ENCODE peak calls at places on chromosome 16, in seven cellular contexts. Y is psoas muscle; S is body of pancreas; B is CD8-positive, alpha-beta T cell; A is testis; W is prostate gland; P is nephron progenitor cell. J is an unnamed sample.

GRCh38 chr16:19330801-19331484 is 45.4 kb downstream of the CLEC19A start:
- DNase-seq in Y (no peak), S (no peak), B (no peak), A (no peak), W (peak; percentile 48), P (no peak), J (no peak)

GRCh38 chr16:58732545-58733247 is 1.4 kb downstream of the GOT2 start:
- DNase-seq in Y (no peak), S (no peak), B (no peak), A (no peak), W (no peak), P (no peak), J (no peak)

GRCh38 chr16:58032710-58033293 is 7.2 kb downstream of the MMP15 start:
- DNase-seq in Y (no peak), S (peak; percentile 80), B (no peak), A (peak; percentile 94), W (no peak), P (peak; percentile 40), J (no peak)

GRCh38 chr16:8863594-8864424 is 5.0 kb downstream of the CARHSP1 start:
- DNase-seq in Y (peak; percentile 71), S (peak; percentile 87), B (no peak), A (peak; percentile 93), W (no peak), P (peak; percentile 25), J (no peak)

GRCh38 chr16:84765606-84766580 is 53.9 kb upstream of the CRISPLD2 start:
- DNase-seq in Y (no peak), S (no peak), B (no peak), A (no peak), W (no peak), P (no peak), J (no peak)

GRCh38 chr16:4111748-4112696 is 4.2 kb downstream of the ADCY9 start:
- DNase-seq in Y (peak; percentile 39), S (no peak), B (no peak), A (peak; percentile 52), W (no peak), P (no peak), J (no peak)

GRCh38 chr16:4089251-4089810 is 26.9 kb downstream of the ADCY9 start:
- DNase-seq in Y (no peak), S (no peak), B (no peak), A (no peak), W (no peak), P (no peak), J (no peak)

GRCh38 chr16:89473136-89473712 is 17.1 kb downstream of the ANKRD11 start:
- DNase-seq in Y (no peak), S (no peak), B (no peak), A (no peak), W (no peak), P (no peak), J (no peak)

DNA sequence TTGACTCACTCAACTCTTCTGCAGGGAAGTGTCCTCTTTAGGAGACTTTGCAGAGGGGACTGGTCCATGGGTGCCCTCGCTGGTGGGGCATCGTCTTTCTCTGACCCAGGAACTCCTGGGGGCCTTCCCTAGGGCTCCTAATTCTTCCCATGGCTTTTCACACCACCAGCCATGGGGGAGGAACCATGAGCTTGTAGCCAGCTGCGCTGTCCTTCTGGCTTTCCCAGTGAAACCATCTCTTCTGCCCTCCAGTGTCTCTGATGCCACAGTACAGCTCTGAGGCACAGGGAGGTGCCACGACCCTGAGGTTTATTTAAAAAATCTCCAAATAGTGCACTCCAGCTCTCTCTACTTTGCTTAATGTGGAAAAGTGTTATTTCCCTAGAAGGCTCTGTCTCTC is 78.6 kb downstream of the SDR42E1 start:
- DNase-seq in Y (no peak), S (no peak), B (no peak), A (no peak), W (no peak), P (no peak), J (no peak)
- TF ChIP-seq CTCF in Y (no peak), S (no peak), B (no peak), A (no peak), W (no peak), P (no peak), J (no peak)

DNA sequence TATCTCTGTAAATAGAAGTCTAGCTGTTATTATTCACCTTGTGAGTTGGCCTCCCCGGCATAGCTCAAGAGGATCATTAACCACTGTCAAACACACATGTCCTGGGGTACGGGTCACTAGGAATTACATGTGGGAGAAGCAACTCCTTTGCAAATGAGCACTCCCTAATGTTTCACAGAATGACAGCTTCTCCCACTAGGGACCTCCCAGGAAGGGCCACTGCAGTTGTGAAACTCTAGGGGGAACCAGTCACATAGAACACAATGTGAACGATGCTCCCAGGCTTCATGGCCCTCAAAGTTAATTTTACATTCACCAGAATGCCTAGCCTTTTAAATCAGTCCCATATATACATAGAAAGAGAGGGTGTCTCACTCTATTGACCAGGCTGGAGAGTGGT is 12.4 kb upstream of the ZNF19 start:
- DNase-seq in Y (no peak), S (no peak), B (no peak), A (no peak), W (no peak), P (no peak), J (no peak)
- TF ChIP-seq CTCF in Y (no peak), S (no peak), B (no peak), A (no peak), W (no peak), P (no peak), J (no peak)

GRCh38 chr16:82580293-82580900 is 46.4 kb upstream of the CDH13 start:
- DNase-seq in Y (peak; percentile 56), S (no peak), B (no peak), A (peak; percentile 68), W (peak; percentile 32), P (no peak), J (no peak)
- TF ChIP-seq CTCF in Y (peak; percentile 49), S (peak; percentile 15), B (no peak), A (no peak), W (no peak), P (no peak), J (no peak)

GRCh38 chr16:49832177-49832576 is 23.7 kb downstream of the ZNF423 start:
- DNase-seq in Y (peak; percentile 71), S (no peak), B (no peak), A (no peak), W (no peak), P (no peak), J (no peak)

GRCh38 chr16:49833796-49834195 is 22.1 kb downstream of the ZNF423 start:
- DNase-seq in Y (peak; percentile 83), S (no peak), B (no peak), A (no peak), W (no peak), P (no peak), J (no peak)

GRCh38 chr16:49828545-49829267 is 27.2 kb downstream of the ZNF423 start:
- DNase-seq in Y (peak; percentile 69), S (no peak), B (no peak), A (peak; percentile 50), W (no peak), P (no peak), J (no peak)

GRCh38 chr16:49833055-49833454 is 22.9 kb downstream of the ZNF423 start:
- DNase-seq in Y (peak; percentile 82), S (no peak), B (no peak), A (peak; percentile 78), W (no peak), P (no peak), J (no peak)

DNA sequence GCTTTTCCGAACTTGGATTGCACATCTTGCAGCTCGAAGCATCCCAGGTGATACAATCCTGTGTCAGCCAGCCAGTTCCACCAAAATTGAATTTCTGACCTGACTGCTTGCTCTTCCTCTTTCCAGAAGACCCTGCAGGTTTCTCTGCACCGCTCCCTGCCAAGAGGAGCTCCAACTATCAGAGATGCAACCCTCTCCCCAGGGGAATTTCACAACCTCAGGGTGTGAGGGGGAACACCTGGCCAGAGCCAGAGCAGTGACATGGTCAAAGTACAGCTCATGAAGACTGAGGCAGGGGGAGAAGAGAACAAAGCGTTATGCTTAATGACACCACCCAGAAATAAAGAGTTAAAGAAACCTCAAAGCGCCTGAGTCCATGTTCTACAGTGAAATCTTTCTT is 25.0 kb downstream of the ZNF423 start:
- DNase-seq in Y (peak; percentile 49), S (no peak), B (no peak), A (no peak), W (no peak), P (no peak), J (no peak)
- TF ChIP-seq CTCF in Y (no peak), S (no peak), B (no peak), A (no peak), W (no peak), P (no peak), J (no peak)

DNA sequence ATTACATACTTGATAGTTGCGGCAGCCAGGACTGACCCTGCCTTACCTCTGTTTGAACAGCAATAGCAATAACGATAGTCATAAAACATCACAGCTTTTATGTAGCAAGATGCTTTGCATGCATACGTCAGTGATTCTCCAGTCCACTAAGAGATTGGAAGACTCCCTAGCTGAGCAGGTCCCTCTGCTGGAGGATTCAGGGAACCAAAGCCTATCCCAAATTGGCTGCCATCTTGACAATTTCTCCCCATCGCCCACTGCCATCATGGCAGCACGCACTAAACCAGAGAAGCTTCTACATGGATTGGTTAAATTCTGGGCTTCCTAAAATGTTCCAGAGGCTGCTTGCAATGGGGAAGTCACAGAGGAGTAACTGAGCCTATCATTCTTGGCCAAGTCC is 360.6 kb upstream of the XYLT1 start:
- DNase-seq in Y (no peak), S (no peak), B (no peak), A (no peak), W (no peak), P (no peak), J (no peak)
- TF ChIP-seq CTCF in Y (no peak), S (no peak), B (no peak), A (no peak), W (no peak), P (no peak), J (no peak)

DNA sequence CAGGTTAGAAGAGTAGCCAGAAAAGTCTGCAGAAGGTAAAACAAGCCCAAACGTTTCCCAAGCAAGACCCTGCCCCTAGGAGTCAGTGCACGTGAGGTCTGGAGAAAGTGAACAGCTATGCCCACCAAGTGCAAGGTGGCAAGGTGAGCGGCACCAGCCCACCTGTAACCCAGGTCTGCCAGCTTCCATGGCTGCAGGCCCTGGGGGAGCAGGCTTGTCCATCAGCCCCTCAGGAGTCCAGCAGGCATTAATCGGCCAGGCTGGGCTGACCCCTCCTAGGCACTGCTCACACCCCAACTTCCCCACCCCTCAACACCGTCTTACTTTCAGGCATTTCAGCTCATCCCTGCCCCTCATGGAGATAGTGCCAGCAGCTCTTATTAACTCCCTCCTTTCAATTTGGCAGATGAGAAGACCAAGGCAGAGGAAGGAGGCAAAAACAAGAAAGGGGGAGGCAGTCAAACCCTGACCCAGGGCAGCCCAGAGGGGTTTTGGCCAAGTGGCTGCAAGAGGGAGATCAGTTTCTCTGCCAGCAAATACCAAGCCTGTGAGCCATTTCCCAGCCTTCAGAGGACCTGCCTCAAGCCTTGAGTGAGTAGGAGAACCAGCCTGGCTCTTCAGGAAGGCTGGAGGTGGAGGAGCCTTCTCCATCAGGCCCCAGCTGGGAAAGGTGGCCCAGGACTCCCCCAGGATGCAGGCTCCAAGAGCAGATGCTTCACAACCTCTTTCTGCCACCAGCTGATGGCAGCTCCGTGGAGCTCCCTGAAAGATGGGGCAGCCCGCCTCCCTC is 14.7 kb downstream of the BEAN1 start:
- DNase-seq in Y (no peak), S (no peak), B (no peak), A (no peak), W (no peak), P (no peak), J (no peak)
- TF ChIP-seq CTCF in Y (no peak), S (no peak), B (no peak), A (no peak), W (no peak), P (no peak), J (no peak)

J was measured in natural killer cell.